ENCODE peak calls at places on chromosomes 1 and 21, in seven cellular contexts. L, O, I, U, R, T and Q are unnamed samples.

GRCh38 chr1:224340711-224341384 is 10.9 kb upstream of the NVL start:
- DNase-seq in U (no peak), T (no peak), L (no peak), I (peak), R (no peak), O (peak), Q (peak)

GRCh38 chr1:246602194-246602593 is 35.9 kb downstream of the CNST start:
- DNase-seq in I (peak), U (no peak), T (no peak), L (no peak), O (peak), R (peak), Q (no peak)

GRCh38 chr1:30668026-30668425 is 55.4 kb downstream of the MATN1 start:
- DNase-seq in O (no peak), L (peak), R (no peak), I (peak), U (peak), T (peak), Q (no peak)

GRCh38 chr1:71086331-71086730 is 5.5 kb upstream of the ZRANB2 start:
- DNase-seq in L (peak), R (no peak), O (no peak), U (no peak), T (no peak), I (peak), Q (no peak)

GRCh38 chr1:69572921-69573320 is 5.2 kb downstream of the LRRC7 start:
- DNase-seq in I (no peak), R (no peak), L (no peak), O (no peak), T (no peak), U (no peak), Q (no peak)

GRCh38 chr1:226912587-226913176 is 27.4 kb upstream of the COQ8A start:
- DNase-seq in R (no peak), U (peak), I (peak), O (peak), T (no peak), L (no peak), Q (peak)

GRCh38 chr1:228022571-228023293 is 15.9 kb downstream of the WNT3A start:
- DNase-seq in O (peak), T (no peak), L (no peak), R (no peak), I (no peak), U (no peak), Q (no peak)

GRCh38 chr1:164504699-164505098 is 54.3 kb upstream of the PBX1 start:
- DNase-seq in I (no peak), T (no peak), O (no peak), U (no peak), L (peak), R (no peak), Q (no peak)

GRCh38 chr1:31897534-31898100 is 40.6 kb downstream of the PTP4A2 start:
- DNase-seq in L (peak), R (no peak), U (no peak), I (peak), T (no peak), O (peak), Q (no peak)

GRCh38 chr1:109252893-109253802 is 3.8 kb downstream of the CELSR2 start:
- DNase-seq in L (no peak), I (no peak), T (peak), O (peak), R (no peak), U (no peak), Q (no peak)

GRCh38 chr21:35719105-35719504 is 341.2 kb downstream of the SETD4 start:
- DNase-seq in U (no peak), I (no peak), O (no peak), R (no peak), T (no peak), L (no peak), Q (no peak)

DNA sequence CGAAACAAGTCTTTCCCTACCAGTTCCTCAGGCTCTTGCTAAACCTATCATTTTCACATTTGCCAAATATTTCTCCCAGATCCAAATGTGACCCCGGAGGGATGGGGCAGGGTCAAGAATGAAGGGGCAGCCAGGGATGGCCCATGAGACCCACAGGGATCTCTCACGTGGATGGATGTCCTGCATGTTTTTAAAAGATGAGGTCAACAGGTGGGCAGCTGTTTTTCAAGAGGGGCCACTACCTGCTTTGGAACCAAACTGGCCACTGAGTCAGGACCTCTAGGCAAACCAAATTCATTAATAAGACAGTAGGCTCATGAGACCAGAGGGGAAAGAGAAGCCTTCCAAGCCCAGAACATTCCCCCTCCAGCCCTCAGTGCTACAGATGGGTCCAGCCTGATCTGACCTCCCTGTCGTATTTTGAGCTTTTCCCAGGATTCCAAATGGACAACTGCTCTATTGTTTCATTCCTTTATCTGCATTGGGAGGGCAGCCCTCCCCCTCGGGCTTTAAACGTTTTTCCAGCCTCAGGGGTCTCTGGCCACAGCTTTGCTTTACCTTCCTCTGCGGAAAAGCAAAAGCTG is 252.5 kb upstream of the IRF2BP2 start:
- DNase-seq in U (no peak), I (no peak), T (no peak), O (no peak), L (no peak), R (no peak), Q (no peak)
- H3K4me3 ChIP-seq in U (no peak), I (no peak), T (no peak), O (no peak), L (peak), R (no peak), Q (no peak)

GRCh38 chr1:244852694-244853093 is 11.6 kb downstream of the HNRNPU start:
- DNase-seq in L (no peak), R (no peak), O (no peak), I (no peak), U (no peak), T (no peak), Q (no peak)
- H3K4me3 ChIP-seq in L (no peak), R (no peak), O (no peak), I (no peak), U (no peak), T (no peak), Q (no peak)

GRCh38 chr1:61337981-61338848 is 255.9 kb downstream of the NFIA start:
- DNase-seq in O (peak), I (peak), R (no peak), T (peak), L (peak), U (peak), Q (no peak)
- H3K4me3 ChIP-seq in O (no peak), I (peak), R (no peak), T (no peak), L (peak), U (no peak), Q (no peak)

DNA sequence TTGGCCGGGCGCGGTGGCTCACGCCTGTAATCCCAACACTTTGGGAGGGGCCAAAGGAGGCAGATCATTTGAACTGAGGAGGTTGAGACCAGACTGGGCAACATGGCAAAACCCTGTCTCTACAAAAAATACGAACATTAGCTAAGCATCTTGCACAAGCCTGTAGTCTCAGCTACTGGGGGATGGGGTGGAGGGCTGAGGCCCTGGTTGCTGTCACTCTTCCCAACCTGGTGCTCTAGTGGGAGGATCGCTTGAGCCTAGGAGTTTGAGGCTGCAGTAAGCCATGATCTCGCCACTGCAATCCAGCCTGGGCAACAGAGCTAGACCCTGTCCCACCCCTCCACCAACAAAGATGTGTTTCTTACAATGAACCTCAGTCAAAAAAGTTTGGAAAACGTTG is 2.8 kb downstream of the PHGDH start:
- DNase-seq in T (no peak), U (no peak), I (peak), O (no peak), L (no peak), R (peak), Q (no peak)
- H3K4me3 ChIP-seq in T (no peak), U (no peak), I (peak), O (peak), L (peak), R (no peak), Q (no peak)

GRCh38 chr1:207820568-207821463 is 69.0 kb downstream of the CD46 start:
- DNase-seq in O (no peak), L (no peak), U (no peak), T (no peak), R (no peak), I (no peak), Q (no peak)
- H3K4me3 ChIP-seq in O (no peak), L (no peak), U (peak), T (peak), R (no peak), I (no peak), Q (peak)

GRCh38 chr21:42117229-42118048 is 46.3 kb downstream of the UMODL1 start:
- DNase-seq in T (peak), I (peak), O (peak), L (peak), R (peak), U (peak), Q (peak)
- H3K4me3 ChIP-seq in T (no peak), I (peak), O (peak), L (peak), R (no peak), U (no peak), Q (no peak)

DNA sequence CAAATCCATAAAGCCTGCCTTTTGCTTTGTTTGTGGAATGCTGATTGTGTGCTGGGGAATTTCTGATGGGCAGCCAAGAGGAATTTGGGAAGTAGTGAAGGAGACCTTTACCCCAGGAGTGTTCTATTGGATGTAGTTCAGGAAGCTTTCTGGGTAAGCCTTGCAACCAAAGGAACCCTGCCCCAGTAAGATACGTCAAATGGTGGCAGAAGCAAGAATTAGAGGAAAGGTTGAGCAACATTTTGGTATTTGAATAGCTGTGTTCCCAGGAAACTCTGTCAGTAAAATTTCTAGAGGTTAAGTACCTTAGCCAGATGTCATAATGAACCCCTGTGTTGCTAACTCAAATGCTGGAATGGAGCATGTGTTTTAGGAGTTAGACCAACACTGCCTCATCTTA is 6.4 kb downstream of the MGST3 start:
- DNase-seq in O (no peak), I (peak), U (peak), R (no peak), L (peak), T (no peak), Q (no peak)
- H3K4me3 ChIP-seq in O (no peak), I (no peak), U (no peak), R (no peak), L (no peak), T (no peak), Q (no peak)

GRCh38 chr1:157044326-157044725 is 1.2 kb downstream of the ARHGEF11 start:
- DNase-seq in L (no peak), I (no peak), R (no peak), O (no peak), T (no peak), U (no peak), Q (no peak)
- H3K4me3 ChIP-seq in L (peak), I (peak), R (no peak), O (peak), T (peak), U (peak), Q (no peak)

DNA sequence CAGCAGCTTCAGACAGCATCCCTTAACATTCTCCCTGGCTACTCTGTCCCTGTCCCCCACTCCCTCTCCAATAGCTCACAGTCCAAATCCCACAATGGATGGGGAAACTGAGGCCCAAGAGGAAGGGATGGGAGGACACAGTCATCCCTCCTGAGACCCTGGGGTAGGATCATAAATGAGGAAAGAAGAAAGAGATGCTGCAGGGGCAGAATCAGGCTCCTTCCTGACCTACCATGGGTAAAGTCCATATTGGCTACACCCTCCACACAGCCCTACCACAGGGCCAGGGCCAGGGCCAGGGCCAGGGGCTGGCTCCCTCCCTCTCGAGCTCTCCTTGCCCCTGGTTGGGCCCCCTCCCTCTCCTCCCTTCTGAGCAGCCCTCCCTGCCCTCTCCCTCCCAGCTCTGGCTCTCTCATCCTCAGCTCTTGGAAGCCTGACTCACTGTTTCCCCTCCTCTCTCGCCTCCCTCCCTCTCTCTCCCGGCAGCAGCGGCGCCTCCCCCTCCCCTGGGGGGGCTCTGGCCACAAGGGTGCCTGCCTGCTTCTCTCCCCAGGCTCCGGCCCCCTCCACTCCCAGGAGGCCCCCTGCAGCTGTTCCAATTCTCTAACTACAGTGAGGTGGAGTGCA is 4.9 kb downstream of the AHDC1 start:
- DNase-seq in O (peak), L (peak), U (peak), T (peak), I (peak), R (peak), Q (no peak)
- H3K4me3 ChIP-seq in O (peak), L (peak), U (no peak), T (no peak), I (peak), R (no peak), Q (no peak)